ENCODE peak calls at places on chromosomes 1 and 21, in six cellular contexts. One of them, this sample, is unnamed.

GRCh38 chr1:150515328-150516049 is at the start of gene FALEC:
- DNase-seq in neural crest cell: peak
- DNase-seq in SIG-M5: peak
- DNase-seq in ACHN: peak
- DNase-seq in globus pallidus: peak
- DNase-seq in head of caudate nucleus: peak
- DNase-seq in this sample: peak

GRCh38 chr1:226882631-226883409 is 12.4 kb downstream of the PSEN2 start:
- DNase-seq in neural crest cell: no peak
- DNase-seq in SIG-M5: no peak
- DNase-seq in ACHN: peak
- DNase-seq in globus pallidus: peak
- DNase-seq in head of caudate nucleus: no peak
- DNase-seq in this sample: peak

GRCh38 chr1:93446837-93447451 is 974 bp upstream of the FNBP1L start:
- DNase-seq in neural crest cell: no peak
- DNase-seq in SIG-M5: no peak
- DNase-seq in ACHN: peak
- DNase-seq in globus pallidus: no peak
- DNase-seq in head of caudate nucleus: peak
- DNase-seq in this sample: no peak

GRCh38 chr1:194624833-194625232 is 1438.4 kb upstream of the B3GALT2 start:
- DNase-seq in neural crest cell: no peak
- DNase-seq in SIG-M5: no peak
- DNase-seq in ACHN: no peak
- DNase-seq in globus pallidus: no peak
- DNase-seq in head of caudate nucleus: no peak
- DNase-seq in this sample: no peak

GRCh38 chr1:174131032-174131638 is 28.2 kb upstream of the RABGAP1L start:
- DNase-seq in neural crest cell: no peak
- DNase-seq in SIG-M5: no peak
- DNase-seq in ACHN: no peak
- DNase-seq in globus pallidus: no peak
- DNase-seq in head of caudate nucleus: no peak
- DNase-seq in this sample: peak

GRCh38 chr1:53888716-53889115 is 881 bp downstream of the YIPF1 start:
- DNase-seq in neural crest cell: no peak
- DNase-seq in SIG-M5: no peak
- DNase-seq in ACHN: no peak
- DNase-seq in globus pallidus: no peak
- DNase-seq in head of caudate nucleus: no peak
- DNase-seq in this sample: no peak

GRCh38 chr1:43706598-43707190 is 642 bp upstream of the ST3GAL3 start:
- DNase-seq in neural crest cell: peak
- DNase-seq in SIG-M5: no peak
- DNase-seq in ACHN: peak
- DNase-seq in globus pallidus: no peak
- DNase-seq in head of caudate nucleus: peak
- DNase-seq in this sample: peak

GRCh38 chr1:242524571-242525359 is at the start of gene PLD5:
- DNase-seq in neural crest cell: peak
- DNase-seq in SIG-M5: no peak
- DNase-seq in ACHN: peak
- DNase-seq in globus pallidus: peak
- DNase-seq in head of caudate nucleus: peak
- DNase-seq in this sample: no peak

GRCh38 chr21:44292812-44293195 is 7.0 kb upstream of the PFKL start:
- DNase-seq in neural crest cell: no peak
- DNase-seq in SIG-M5: no peak
- DNase-seq in ACHN: no peak
- DNase-seq in globus pallidus: no peak
- DNase-seq in head of caudate nucleus: no peak
- DNase-seq in this sample: no peak

GRCh38 chr1:230464618-230465017 is 38.5 kb upstream of the PGBD5 start:
- DNase-seq in neural crest cell: no peak
- DNase-seq in SIG-M5: no peak
- DNase-seq in ACHN: no peak
- DNase-seq in globus pallidus: peak
- DNase-seq in head of caudate nucleus: no peak
- DNase-seq in this sample: no peak

GRCh38 chr1:22141948-22142314 is 966 bp downstream of the WNT4 start:
- DNase-seq in neural crest cell: no peak
- DNase-seq in SIG-M5: no peak
- DNase-seq in ACHN: no peak
- DNase-seq in globus pallidus: no peak
- DNase-seq in head of caudate nucleus: no peak
- DNase-seq in this sample: no peak

GRCh38 chr1:245800901-245801605 is 646.3 kb downstream of the KIF26B start:
- DNase-seq in neural crest cell: no peak
- DNase-seq in SIG-M5: no peak
- DNase-seq in ACHN: no peak
- DNase-seq in globus pallidus: no peak
- DNase-seq in head of caudate nucleus: no peak
- DNase-seq in this sample: peak

GRCh38 chr1:155175927-155176371 is 2.3 kb downstream of the TRIM46 start:
- DNase-seq in neural crest cell: no peak
- DNase-seq in SIG-M5: no peak
- DNase-seq in ACHN: peak
- DNase-seq in globus pallidus: no peak
- DNase-seq in head of caudate nucleus: peak
- DNase-seq in this sample: no peak

GRCh38 chr1:45752014-45752413 is 1.6 kb upstream of the IPP start:
- DNase-seq in neural crest cell: no peak
- DNase-seq in SIG-M5: no peak
- DNase-seq in ACHN: no peak
- DNase-seq in globus pallidus: no peak
- DNase-seq in head of caudate nucleus: no peak
- DNase-seq in this sample: no peak

GRCh38 chr1:155976062-155976912 is 2.1 kb downstream of the ARHGEF2 start:
- DNase-seq in neural crest cell: no peak
- DNase-seq in SIG-M5: peak
- DNase-seq in ACHN: peak
- DNase-seq in globus pallidus: peak
- DNase-seq in head of caudate nucleus: peak
- DNase-seq in this sample: peak

GRCh38 chr1:81689531-81689941 is 111.2 kb upstream of the ADGRL2 start:
- DNase-seq in neural crest cell: no peak
- DNase-seq in SIG-M5: no peak
- DNase-seq in ACHN: no peak
- DNase-seq in globus pallidus: no peak
- DNase-seq in head of caudate nucleus: no peak
- DNase-seq in this sample: no peak